ENCODE peak calls at places on chromosome 14, in four cellular contexts. One of them, this sample, is unnamed.

GRCh38 chr14:75811862-75812505 is 150.9 kb downstream of the TTLL5 start:
- DNase-seq in stimulated activated CD8-positive, alpha-beta memory T cell treated with anti-CD3 and anti-CD28 coated beads, Interleukin-7, amount 100 ng/mL, for 1 hour: no peak
- DNase-seq in activated CD4-positive, CD25-positive, alpha-beta regulatory T cell treated with anti-CD3 and anti-CD28 coated beads, Interleukin-2, amount 50 U/mL, for 16 hours: no peak
- DNase-seq in A172: no peak
- DNase-seq in this sample: no peak

GRCh38 chr14:91406451-91406850 is 11.2 kb downstream of the CCDC88C start:
- DNase-seq in A172: no peak
- DNase-seq in activated CD4-positive, CD25-positive, alpha-beta regulatory T cell treated with anti-CD3 and anti-CD28 coated beads, Interleukin-2, amount 50 U/mL, for 16 hours: no peak
- DNase-seq in stimulated activated CD8-positive, alpha-beta memory T cell treated with anti-CD3 and anti-CD28 coated beads, Interleukin-7, amount 100 ng/mL, for 1 hour: no peak
- DNase-seq in this sample: no peak

GRCh38 chr14:103679351-103679750 is 35.9 kb downstream of the XRCC3 start:
- DNase-seq in activated CD4-positive, CD25-positive, alpha-beta regulatory T cell treated with anti-CD3 and anti-CD28 coated beads, Interleukin-2, amount 50 U/mL, for 16 hours: no peak
- DNase-seq in stimulated activated CD8-positive, alpha-beta memory T cell treated with anti-CD3 and anti-CD28 coated beads, Interleukin-7, amount 100 ng/mL, for 1 hour: no peak
- DNase-seq in A172: peak
- DNase-seq in this sample: no peak

GRCh38 chr14:68248481-68249255 is 429.1 kb downstream of the RAD51B start:
- DNase-seq in activated CD4-positive, CD25-positive, alpha-beta regulatory T cell treated with anti-CD3 and anti-CD28 coated beads, Interleukin-2, amount 50 U/mL, for 16 hours: no peak
- DNase-seq in stimulated activated CD8-positive, alpha-beta memory T cell treated with anti-CD3 and anti-CD28 coated beads, Interleukin-7, amount 100 ng/mL, for 1 hour: no peak
- DNase-seq in A172: peak
- DNase-seq in this sample: peak

GRCh38 chr14:77459072-77459723 is 1.3 kb downstream of the AHSA1 start:
- DNase-seq in A172: peak
- DNase-seq in stimulated activated CD8-positive, alpha-beta memory T cell treated with anti-CD3 and anti-CD28 coated beads, Interleukin-7, amount 100 ng/mL, for 1 hour: peak
- DNase-seq in activated CD4-positive, CD25-positive, alpha-beta regulatory T cell treated with anti-CD3 and anti-CD28 coated beads, Interleukin-2, amount 50 U/mL, for 16 hours: peak
- DNase-seq in this sample: peak

GRCh38 chr14:94458558-94459200 is 6.1 kb upstream of the SERPINA11 start:
- DNase-seq in stimulated activated CD8-positive, alpha-beta memory T cell treated with anti-CD3 and anti-CD28 coated beads, Interleukin-7, amount 100 ng/mL, for 1 hour: no peak
- DNase-seq in A172: no peak
- DNase-seq in activated CD4-positive, CD25-positive, alpha-beta regulatory T cell treated with anti-CD3 and anti-CD28 coated beads, Interleukin-2, amount 50 U/mL, for 16 hours: no peak
- DNase-seq in this sample: no peak

GRCh38 chr14:93042968-93043940 is 72.5 kb downstream of the ITPK1 start:
- DNase-seq in activated CD4-positive, CD25-positive, alpha-beta regulatory T cell treated with anti-CD3 and anti-CD28 coated beads, Interleukin-2, amount 50 U/mL, for 16 hours: no peak
- DNase-seq in stimulated activated CD8-positive, alpha-beta memory T cell treated with anti-CD3 and anti-CD28 coated beads, Interleukin-7, amount 100 ng/mL, for 1 hour: no peak
- DNase-seq in A172: peak
- DNase-seq in this sample: no peak

GRCh38 chr14:36514278-36515104 is 5.5 kb downstream of the NKX2-1 start:
- DNase-seq in stimulated activated CD8-positive, alpha-beta memory T cell treated with anti-CD3 and anti-CD28 coated beads, Interleukin-7, amount 100 ng/mL, for 1 hour: no peak
- DNase-seq in A172: no peak
- DNase-seq in activated CD4-positive, CD25-positive, alpha-beta regulatory T cell treated with anti-CD3 and anti-CD28 coated beads, Interleukin-2, amount 50 U/mL, for 16 hours: no peak
- DNase-seq in this sample: no peak

GRCh38 chr14:54803926-54804719 is 98.5 kb downstream of the GCH1 start:
- DNase-seq in activated CD4-positive, CD25-positive, alpha-beta regulatory T cell treated with anti-CD3 and anti-CD28 coated beads, Interleukin-2, amount 50 U/mL, for 16 hours: no peak
- DNase-seq in stimulated activated CD8-positive, alpha-beta memory T cell treated with anti-CD3 and anti-CD28 coated beads, Interleukin-7, amount 100 ng/mL, for 1 hour: no peak
- DNase-seq in A172: no peak
- DNase-seq in this sample: no peak

GRCh38 chr14:24243336-24243836 is 963 bp upstream of the TINF2 start:
- DNase-seq in A172: peak
- DNase-seq in activated CD4-positive, CD25-positive, alpha-beta regulatory T cell treated with anti-CD3 and anti-CD28 coated beads, Interleukin-2, amount 50 U/mL, for 16 hours: no peak
- DNase-seq in stimulated activated CD8-positive, alpha-beta memory T cell treated with anti-CD3 and anti-CD28 coated beads, Interleukin-7, amount 100 ng/mL, for 1 hour: no peak
- DNase-seq in this sample: no peak

GRCh38 chr14:69441948-69442347 is 42.6 kb upstream of the PLEKHD1 start:
- DNase-seq in A172: no peak
- DNase-seq in activated CD4-positive, CD25-positive, alpha-beta regulatory T cell treated with anti-CD3 and anti-CD28 coated beads, Interleukin-2, amount 50 U/mL, for 16 hours: no peak
- DNase-seq in stimulated activated CD8-positive, alpha-beta memory T cell treated with anti-CD3 and anti-CD28 coated beads, Interleukin-7, amount 100 ng/mL, for 1 hour: no peak
- DNase-seq in this sample: no peak

GRCh38 chr14:67853748-67854147 is 34.2 kb downstream of the RAD51B start:
- DNase-seq in A172: no peak
- DNase-seq in stimulated activated CD8-positive, alpha-beta memory T cell treated with anti-CD3 and anti-CD28 coated beads, Interleukin-7, amount 100 ng/mL, for 1 hour: no peak
- DNase-seq in activated CD4-positive, CD25-positive, alpha-beta regulatory T cell treated with anti-CD3 and anti-CD28 coated beads, Interleukin-2, amount 50 U/mL, for 16 hours: no peak
- DNase-seq in this sample: no peak

GRCh38 chr14:70906785-70907171 is 481 bp upstream of the PCNX1 start:
- DNase-seq in A172: no peak
- DNase-seq in stimulated activated CD8-positive, alpha-beta memory T cell treated with anti-CD3 and anti-CD28 coated beads, Interleukin-7, amount 100 ng/mL, for 1 hour: no peak
- DNase-seq in activated CD4-positive, CD25-positive, alpha-beta regulatory T cell treated with anti-CD3 and anti-CD28 coated beads, Interleukin-2, amount 50 U/mL, for 16 hours: no peak
- DNase-seq in this sample: no peak

GRCh38 chr14:32332415-32333116 is 3.5 kb downstream of the AKAP6 start:
- DNase-seq in stimulated activated CD8-positive, alpha-beta memory T cell treated with anti-CD3 and anti-CD28 coated beads, Interleukin-7, amount 100 ng/mL, for 1 hour: no peak
- DNase-seq in A172: no peak
- DNase-seq in activated CD4-positive, CD25-positive, alpha-beta regulatory T cell treated with anti-CD3 and anti-CD28 coated beads, Interleukin-2, amount 50 U/mL, for 16 hours: no peak
- DNase-seq in this sample: no peak

GRCh38 chr14:99035712-99036593 is 236.0 kb downstream of the BCL11B start:
- DNase-seq in A172: peak
- DNase-seq in activated CD4-positive, CD25-positive, alpha-beta regulatory T cell treated with anti-CD3 and anti-CD28 coated beads, Interleukin-2, amount 50 U/mL, for 16 hours: no peak
- DNase-seq in stimulated activated CD8-positive, alpha-beta memory T cell treated with anti-CD3 and anti-CD28 coated beads, Interleukin-7, amount 100 ng/mL, for 1 hour: no peak
- DNase-seq in this sample: no peak

GRCh38 chr14:69695664-69696527 is 71.0 kb upstream of the SRSF5 start:
- DNase-seq in stimulated activated CD8-positive, alpha-beta memory T cell treated with anti-CD3 and anti-CD28 coated beads, Interleukin-7, amount 100 ng/mL, for 1 hour: no peak
- DNase-seq in activated CD4-positive, CD25-positive, alpha-beta regulatory T cell treated with anti-CD3 and anti-CD28 coated beads, Interleukin-2, amount 50 U/mL, for 16 hours: no peak
- DNase-seq in A172: no peak
- DNase-seq in this sample: no peak

GRCh38 chr14:81453166-81453766 is 53.1 kb upstream of the STON2 start:
- DNase-seq in A172: peak
- DNase-seq in stimulated activated CD8-positive, alpha-beta memory T cell treated with anti-CD3 and anti-CD28 coated beads, Interleukin-7, amount 100 ng/mL, for 1 hour: peak
- DNase-seq in activated CD4-positive, CD25-positive, alpha-beta regulatory T cell treated with anti-CD3 and anti-CD28 coated beads, Interleukin-2, amount 50 U/mL, for 16 hours: peak
- DNase-seq in this sample: peak

GRCh38 chr14:92507174-92507768 is 6.3 kb upstream of the RIN3 start:
- DNase-seq in A172: no peak
- DNase-seq in activated CD4-positive, CD25-positive, alpha-beta regulatory T cell treated with anti-CD3 and anti-CD28 coated beads, Interleukin-2, amount 50 U/mL, for 16 hours: no peak
- DNase-seq in stimulated activated CD8-positive, alpha-beta memory T cell treated with anti-CD3 and anti-CD28 coated beads, Interleukin-7, amount 100 ng/mL, for 1 hour: no peak
- DNase-seq in this sample: no peak

GRCh38 chr14:36747411-36748184 is 85.9 kb downstream of the PAX9 start:
- DNase-seq in stimulated activated CD8-positive, alpha-beta memory T cell treated with anti-CD3 and anti-CD28 coated beads, Interleukin-7, amount 100 ng/mL, for 1 hour: no peak
- DNase-seq in A172: peak
- DNase-seq in activated CD4-positive, CD25-positive, alpha-beta regulatory T cell treated with anti-CD3 and anti-CD28 coated beads, Interleukin-2, amount 50 U/mL, for 16 hours: no peak
- DNase-seq in this sample: no peak

GRCh38 chr14:93207468-93208308 is 632 bp downstream of the UBR7 start:
- DNase-seq in A172: peak
- DNase-seq in stimulated activated CD8-positive, alpha-beta memory T cell treated with anti-CD3 and anti-CD28 coated beads, Interleukin-7, amount 100 ng/mL, for 1 hour: no peak
- DNase-seq in activated CD4-positive, CD25-positive, alpha-beta regulatory T cell treated with anti-CD3 and anti-CD28 coated beads, Interleukin-2, amount 50 U/mL, for 16 hours: no peak
- DNase-seq in this sample: no peak

GRCh38 chr14:25400607-25401206 is 350.8 kb upstream of the STXBP6 start:
- DNase-seq in stimulated activated CD8-positive, alpha-beta memory T cell treated with anti-CD3 and anti-CD28 coated beads, Interleukin-7, amount 100 ng/mL, for 1 hour: no peak
- DNase-seq in activated CD4-positive, CD25-positive, alpha-beta regulatory T cell treated with anti-CD3 and anti-CD28 coated beads, Interleukin-2, amount 50 U/mL, for 16 hours: no peak
- DNase-seq in A172: peak
- DNase-seq in this sample: peak

GRCh38 chr14:52783211-52783610 is 8.2 kb downstream of the GNPNAT1 start:
- DNase-seq in A172: no peak
- DNase-seq in stimulated activated CD8-positive, alpha-beta memory T cell treated with anti-CD3 and anti-CD28 coated beads, Interleukin-7, amount 100 ng/mL, for 1 hour: no peak
- DNase-seq in activated CD4-positive, CD25-positive, alpha-beta regulatory T cell treated with anti-CD3 and anti-CD28 coated beads, Interleukin-2, amount 50 U/mL, for 16 hours: no peak
- DNase-seq in this sample: no peak

GRCh38 chr14:80310950-80311349 is 99.6 kb upstream of the DIO2 start:
- DNase-seq in stimulated activated CD8-positive, alpha-beta memory T cell treated with anti-CD3 and anti-CD28 coated beads, Interleukin-7, amount 100 ng/mL, for 1 hour: no peak
- DNase-seq in activated CD4-positive, CD25-positive, alpha-beta regulatory T cell treated with anti-CD3 and anti-CD28 coated beads, Interleukin-2, amount 50 U/mL, for 16 hours: no peak
- DNase-seq in A172: no peak
- DNase-seq in this sample: no peak

GRCh38 chr14:105085766-105086165 is 20.5 kb upstream of the GPR132 start:
- DNase-seq in A172: no peak
- DNase-seq in activated CD4-positive, CD25-positive, alpha-beta regulatory T cell treated with anti-CD3 and anti-CD28 coated beads, Interleukin-2, amount 50 U/mL, for 16 hours: no peak
- DNase-seq in stimulated activated CD8-positive, alpha-beta memory T cell treated with anti-CD3 and anti-CD28 coated beads, Interleukin-7, amount 100 ng/mL, for 1 hour: no peak
- DNase-seq in this sample: no peak

GRCh38 chr14:44912041-44912869 is 49.5 kb downstream of the KLHL28 start:
- DNase-seq in A172: no peak
- DNase-seq in activated CD4-positive, CD25-positive, alpha-beta regulatory T cell treated with anti-CD3 and anti-CD28 coated beads, Interleukin-2, amount 50 U/mL, for 16 hours: no peak
- DNase-seq in stimulated activated CD8-positive, alpha-beta memory T cell treated with anti-CD3 and anti-CD28 coated beads, Interleukin-7, amount 100 ng/mL, for 1 hour: no peak
- DNase-seq in this sample: no peak

GRCh38 chr14:88831285-88831684 is 6.8 kb downstream of the TTC8 start:
- DNase-seq in A172: peak
- DNase-seq in activated CD4-positive, CD25-positive, alpha-beta regulatory T cell treated with anti-CD3 and anti-CD28 coated beads, Interleukin-2, amount 50 U/mL, for 16 hours: no peak
- DNase-seq in stimulated activated CD8-positive, alpha-beta memory T cell treated with anti-CD3 and anti-CD28 coated beads, Interleukin-7, amount 100 ng/mL, for 1 hour: no peak
- DNase-seq in this sample: no peak

GRCh38 chr14:92539875-92540274 is 26.3 kb downstream of the RIN3 start:
- DNase-seq in stimulated activated CD8-positive, alpha-beta memory T cell treated with anti-CD3 and anti-CD28 coated beads, Interleukin-7, amount 100 ng/mL, for 1 hour: no peak
- DNase-seq in activated CD4-positive, CD25-positive, alpha-beta regulatory T cell treated with anti-CD3 and anti-CD28 coated beads, Interleukin-2, amount 50 U/mL, for 16 hours: no peak
- DNase-seq in A172: no peak
- DNase-seq in this sample: no peak

GRCh38 chr14:34931206-34931605 is 51.6 kb upstream of the SRP54 start:
- DNase-seq in A172: no peak
- DNase-seq in stimulated activated CD8-positive, alpha-beta memory T cell treated with anti-CD3 and anti-CD28 coated beads, Interleukin-7, amount 100 ng/mL, for 1 hour: no peak
- DNase-seq in activated CD4-positive, CD25-positive, alpha-beta regulatory T cell treated with anti-CD3 and anti-CD28 coated beads, Interleukin-2, amount 50 U/mL, for 16 hours: peak
- DNase-seq in this sample: peak

This sample was measured in effector CD4-positive, alpha-beta T cell.